ENCODE peak calls at places on chromosomes 6 and 20, in six cellular contexts. Z, V, M, P, S and F are unnamed samples.

GRCh38 chr6:160883999-160884398 is 107.6 kb upstream of the MAP3K4 start:
- DNase-seq in Z (no peak), V (no peak), M (no peak), P (no peak), S (no peak), F (no peak)

GRCh38 chr6:26088344-26088743 is 1.1 kb downstream of the HFE start:
- DNase-seq in Z (no peak), V (no peak), M (no peak), P (no peak), S (no peak), F (no peak)

GRCh38 chr6:4224082-4224978 is 89.0 kb upstream of the ECI2 start:
- DNase-seq in Z (no peak), V (no peak), M (no peak), P (no peak), S (no peak), F (no peak)

GRCh38 chr6:90462102-90462501 is 124.8 kb downstream of the MAP3K7 start:
- DNase-seq in Z (no peak), V (no peak), M (no peak), P (no peak), S (no peak), F (no peak)

GRCh38 chr20:37202267-37202943 is 23.1 kb upstream of the MROH8 start:
- DNase-seq in Z (peak; percentile 97), V (no peak), M (no peak), P (no peak), S (no peak), F (peak; percentile 63)

GRCh38 chr6:89734526-89734925 is 85.1 kb downstream of the MDN1 start:
- DNase-seq in Z (no peak), V (no peak), M (no peak), P (no peak), S (no peak), F (no peak)

GRCh38 chr6:41878961-41879405 is 16.2 kb downstream of the USP49 start:
- DNase-seq in Z (no peak), V (no peak), M (no peak), P (no peak), S (no peak), F (no peak)

GRCh38 chr6:92779758-92780157 is 639.6 kb downstream of the EPHA7 start:
- DNase-seq in Z (no peak), V (no peak), M (no peak), P (no peak), S (peak; percentile 84), F (no peak)

GRCh38 chr6:90294989-90295853 is 1.4 kb downstream of the BACH2 start:
- DNase-seq in Z (no peak), V (peak; percentile 31), M (peak; percentile 86), P (peak; percentile 75), S (no peak), F (peak; percentile 68)

GRCh38 chr20:57501461-57502330 is 23.2 kb downstream of the CTCFL start:
- DNase-seq in Z (peak; percentile 100), V (no peak), M (no peak), P (no peak), S (no peak), F (no peak)

GRCh38 chr20:56924976-56925695 is 296.0 kb downstream of the TFAP2C start:
- DNase-seq in Z (no peak), V (no peak), M (no peak), P (no peak), S (no peak), F (no peak)

GRCh38 chr6:92784235-92784634 is 635.1 kb downstream of the EPHA7 start:
- DNase-seq in Z (no peak), V (no peak), M (no peak), P (no peak), S (no peak), F (no peak)

GRCh38 chr6:91781946-91782345 is 1195.1 kb upstream of the MAP3K7 start:
- DNase-seq in Z (no peak), V (no peak), M (no peak), P (no peak), S (peak; percentile 61), F (no peak)

GRCh38 chr20:52226370-52226769 is 34.8 kb upstream of the ZFP64 start:
- DNase-seq in Z (no peak), V (no peak), M (no peak), P (no peak), S (no peak), F (no peak)